ENCODE peak calls at places on chromosome 6, in seven cellular contexts. One of them, this sample, is unnamed.

GRCh38 chr6:113329942-113330897 is 526.9 kb upstream of the MARCKS start:
- DNase-seq in HepG2: no peak
- DNase-seq in stomach: no peak
- DNase-seq in sigmoid colon: no peak
- DNase-seq in Panc1: no peak
- DNase-seq in HL-60: no peak
- DNase-seq in breast epithelium: no peak
- DNase-seq in this sample: no peak

GRCh38 chr6:107409942-107410341 is 49.4 kb downstream of the PDSS2 start:
- DNase-seq in HL-60: no peak
- DNase-seq in HepG2: no peak
- DNase-seq in sigmoid colon: no peak
- DNase-seq in Panc1: no peak
- DNase-seq in stomach: no peak
- DNase-seq in breast epithelium: no peak
- DNase-seq in this sample: peak; percentile 42

GRCh38 chr6:18350728-18351127 is 36.4 kb upstream of the RNF144B start:
- DNase-seq in stomach: no peak
- DNase-seq in HL-60: peak; percentile 42
- DNase-seq in sigmoid colon: no peak
- DNase-seq in breast epithelium: no peak
- DNase-seq in HepG2: no peak
- DNase-seq in Panc1: no peak
- DNase-seq in this sample: no peak

GRCh38 chr6:9481292-9482029 is 933.4 kb downstream of the TFAP2A start:
- DNase-seq in HepG2: no peak
- DNase-seq in Panc1: peak; percentile 67
- DNase-seq in HL-60: no peak
- DNase-seq in sigmoid colon: no peak
- DNase-seq in stomach: no peak
- DNase-seq in breast epithelium: no peak
- DNase-seq in this sample: peak; percentile 32

GRCh38 chr6:50602191-50602810 is 111.0 kb upstream of the TFAP2D start:
- DNase-seq in Panc1: peak; percentile 13
- DNase-seq in sigmoid colon: no peak
- DNase-seq in HL-60: no peak
- DNase-seq in stomach: no peak
- DNase-seq in HepG2: peak; percentile 41
- DNase-seq in breast epithelium: no peak
- DNase-seq in this sample: peak; percentile 74

GRCh38 chr6:51553246-51554015 is 534.0 kb downstream of the PKHD1 start:
- DNase-seq in HepG2: no peak
- DNase-seq in sigmoid colon: no peak
- DNase-seq in HL-60: no peak
- DNase-seq in stomach: no peak
- DNase-seq in Panc1: no peak
- DNase-seq in breast epithelium: no peak
- DNase-seq in this sample: no peak

GRCh38 chr6:125273965-125274364 is 27.8 kb downstream of the HDDC2 start:
- DNase-seq in HepG2: no peak
- DNase-seq in breast epithelium: no peak
- DNase-seq in stomach: peak; percentile 40
- DNase-seq in sigmoid colon: peak; percentile 73
- DNase-seq in HL-60: no peak
- DNase-seq in Panc1: no peak
- DNase-seq in this sample: no peak

GRCh38 chr6:54204921-54205511 is 93.8 kb downstream of the MLIP start:
- DNase-seq in sigmoid colon: no peak
- DNase-seq in Panc1: no peak
- DNase-seq in HepG2: peak; percentile 79
- DNase-seq in stomach: no peak
- DNase-seq in breast epithelium: no peak
- DNase-seq in HL-60: no peak
- DNase-seq in this sample: no peak

GRCh38 chr6:7529141-7529540 is 12.3 kb upstream of the DSP start:
- DNase-seq in sigmoid colon: no peak
- DNase-seq in HL-60: no peak
- DNase-seq in breast epithelium: no peak
- DNase-seq in HepG2: no peak
- DNase-seq in Panc1: no peak
- DNase-seq in stomach: no peak
- DNase-seq in this sample: no peak

GRCh38 chr6:33453361-33454008 is 891 bp upstream of the ZBTB9 start:
- DNase-seq in HepG2: no peak
- DNase-seq in sigmoid colon: no peak
- DNase-seq in HL-60: peak; percentile 11
- DNase-seq in Panc1: no peak
- DNase-seq in stomach: no peak
- DNase-seq in breast epithelium: no peak
- DNase-seq in this sample: no peak

GRCh38 chr6:158708239-158708638 is 58.4 kb downstream of the SYTL3 start:
- DNase-seq in HepG2: no peak
- DNase-seq in Panc1: no peak
- DNase-seq in HL-60: no peak
- DNase-seq in stomach: peak; percentile 33
- DNase-seq in sigmoid colon: peak; percentile 76
- DNase-seq in breast epithelium: no peak
- DNase-seq in this sample: no peak

GRCh38 chr6:158705386-158706126 is 55.7 kb downstream of the SYTL3 start:
- DNase-seq in sigmoid colon: peak; percentile 64
- DNase-seq in stomach: no peak
- DNase-seq in HepG2: no peak
- DNase-seq in HL-60: no peak
- DNase-seq in Panc1: no peak
- DNase-seq in breast epithelium: no peak
- DNase-seq in this sample: no peak

GRCh38 chr6:158706369-158706982 is 56.6 kb downstream of the SYTL3 start:
- DNase-seq in breast epithelium: no peak
- DNase-seq in HL-60: no peak
- DNase-seq in sigmoid colon: peak; percentile 86
- DNase-seq in stomach: peak; percentile 61
- DNase-seq in Panc1: no peak
- DNase-seq in HepG2: peak; percentile 52
- DNase-seq in this sample: peak; percentile 73

GRCh38 chr6:158707826-158708225 is 58.0 kb downstream of the SYTL3 start:
- DNase-seq in sigmoid colon: peak; percentile 61
- DNase-seq in breast epithelium: no peak
- DNase-seq in Panc1: no peak
- DNase-seq in HL-60: no peak
- DNase-seq in stomach: peak; percentile 64
- DNase-seq in HepG2: no peak
- DNase-seq in this sample: no peak

GRCh38 chr6:158707120-158707519 is 57.3 kb downstream of the SYTL3 start:
- DNase-seq in sigmoid colon: peak; percentile 83
- DNase-seq in Panc1: no peak
- DNase-seq in breast epithelium: no peak
- DNase-seq in HepG2: no peak
- DNase-seq in stomach: peak; percentile 61
- DNase-seq in HL-60: no peak
- DNase-seq in this sample: no peak
- TF ChIP-seq POLR2AphosphoS5 in sigmoid colon: peak; percentile 75
- TF ChIP-seq POLR2AphosphoS5 in Panc1: no peak
- TF ChIP-seq POLR2AphosphoS5 in breast epithelium: no peak
- TF ChIP-seq POLR2AphosphoS5 in HepG2: no peak
- TF ChIP-seq POLR2AphosphoS5 in stomach: peak; percentile 68
- TF ChIP-seq POLR2AphosphoS5 in HL-60: no peak
- TF ChIP-seq POLR2AphosphoS5 in this sample: no peak

DNA sequence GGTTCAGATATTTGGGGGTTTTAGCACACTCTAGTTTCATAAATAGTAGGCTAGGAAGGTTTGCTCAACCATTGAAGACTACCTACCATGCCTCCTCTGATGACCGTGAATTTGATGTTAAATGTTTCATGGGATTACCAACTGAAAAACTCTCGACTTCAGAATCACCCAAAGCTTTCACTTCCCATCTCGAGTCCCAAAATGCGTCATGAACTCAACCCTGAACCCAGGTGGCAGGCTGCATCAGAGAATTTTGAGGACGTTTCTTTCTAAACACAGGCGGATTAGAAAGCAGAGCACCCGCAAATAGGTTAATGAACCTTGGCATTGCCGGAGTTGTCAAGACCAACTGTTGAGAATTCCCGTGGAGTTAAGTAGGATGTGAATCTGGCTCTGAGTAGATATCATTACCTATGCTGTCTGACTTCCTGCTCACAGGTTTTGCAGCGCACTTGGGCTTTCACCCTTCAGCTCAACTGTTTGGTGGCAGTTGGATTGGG is 98.4 kb upstream of the ADTRP start:
- DNase-seq in Panc1: no peak
- DNase-seq in sigmoid colon: no peak
- DNase-seq in HL-60: no peak
- DNase-seq in stomach: no peak
- DNase-seq in breast epithelium: no peak
- DNase-seq in HepG2: no peak
- DNase-seq in this sample: no peak
- TF ChIP-seq POLR2AphosphoS5 in Panc1: no peak
- TF ChIP-seq POLR2AphosphoS5 in sigmoid colon: no peak
- TF ChIP-seq POLR2AphosphoS5 in HL-60: no peak
- TF ChIP-seq POLR2AphosphoS5 in stomach: no peak
- TF ChIP-seq POLR2AphosphoS5 in breast epithelium: no peak
- TF ChIP-seq POLR2AphosphoS5 in HepG2: no peak
- TF ChIP-seq POLR2AphosphoS5 in this sample: no peak

DNA sequence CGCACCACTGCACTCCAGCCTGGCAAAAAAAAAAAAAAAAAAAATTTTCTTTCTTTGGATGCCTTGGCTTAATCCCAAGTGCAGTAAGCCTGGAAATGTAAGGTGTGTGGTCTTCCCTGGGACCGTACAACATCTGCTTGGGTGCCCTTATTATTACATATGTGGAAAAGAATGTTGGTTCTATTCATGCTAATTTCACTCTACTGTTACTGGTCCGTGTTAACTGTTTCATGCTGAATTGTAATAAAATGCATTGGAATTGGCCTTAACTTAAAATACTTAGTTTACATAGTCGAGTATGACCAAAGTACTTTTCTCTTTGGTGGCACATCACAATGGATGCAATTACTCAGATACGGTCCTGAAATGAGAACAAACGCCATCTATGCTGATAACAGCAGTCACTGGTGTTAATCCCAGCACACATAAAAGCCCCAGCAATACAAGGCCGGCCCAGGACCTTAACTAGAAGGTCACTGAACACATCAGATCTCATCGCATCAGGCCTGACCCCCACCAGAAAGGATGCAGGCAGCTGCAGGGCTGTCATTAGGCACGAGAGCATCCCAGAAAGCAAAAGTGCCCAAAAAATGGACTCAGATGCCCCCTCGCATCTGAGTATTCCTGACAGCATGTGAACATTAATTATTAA is 1.2 kb downstream of the SERPINB6 start:
- DNase-seq in HL-60: no peak
- DNase-seq in breast epithelium: no peak
- DNase-seq in sigmoid colon: no peak
- DNase-seq in stomach: no peak
- DNase-seq in HepG2: no peak
- DNase-seq in Panc1: no peak
- DNase-seq in this sample: no peak
- TF ChIP-seq POLR2AphosphoS5 in HL-60: no peak
- TF ChIP-seq POLR2AphosphoS5 in breast epithelium: no peak
- TF ChIP-seq POLR2AphosphoS5 in sigmoid colon: no peak
- TF ChIP-seq POLR2AphosphoS5 in stomach: no peak
- TF ChIP-seq POLR2AphosphoS5 in HepG2: no peak
- TF ChIP-seq POLR2AphosphoS5 in Panc1: no peak
- TF ChIP-seq POLR2AphosphoS5 in this sample: no peak

GRCh38 chr6:109373762-109374161 is 8.5 kb downstream of the CD164 start:
- DNase-seq in HL-60: peak; percentile 50
- DNase-seq in sigmoid colon: no peak
- DNase-seq in breast epithelium: no peak
- DNase-seq in HepG2: no peak
- DNase-seq in Panc1: no peak
- DNase-seq in stomach: no peak
- DNase-seq in this sample: no peak

GRCh38 chr6:109370792-109371191 is 11.5 kb downstream of the CD164 start:
- DNase-seq in breast epithelium: no peak
- DNase-seq in stomach: no peak
- DNase-seq in HL-60: no peak
- DNase-seq in sigmoid colon: no peak
- DNase-seq in HepG2: no peak
- DNase-seq in Panc1: no peak
- DNase-seq in this sample: no peak

GRCh38 chr6:109370336-109370735 is 11.9 kb downstream of the CD164 start:
- DNase-seq in Panc1: no peak
- DNase-seq in stomach: no peak
- DNase-seq in sigmoid colon: no peak
- DNase-seq in HepG2: no peak
- DNase-seq in breast epithelium: no peak
- DNase-seq in HL-60: no peak
- DNase-seq in this sample: no peak

GRCh38 chr6:109373333-109373732 is 8.9 kb downstream of the CD164 start:
- DNase-seq in stomach: no peak
- DNase-seq in Panc1: no peak
- DNase-seq in sigmoid colon: no peak
- DNase-seq in HepG2: no peak
- DNase-seq in breast epithelium: no peak
- DNase-seq in HL-60: no peak
- DNase-seq in this sample: no peak

GRCh38 chr6:109372070-109372585 is 10.1 kb downstream of the CD164 start:
- DNase-seq in breast epithelium: no peak
- DNase-seq in Panc1: no peak
- DNase-seq in stomach: no peak
- DNase-seq in sigmoid colon: no peak
- DNase-seq in HL-60: no peak
- DNase-seq in HepG2: no peak
- DNase-seq in this sample: no peak
- TF ChIP-seq POLR2AphosphoS5 in breast epithelium: no peak
- TF ChIP-seq POLR2AphosphoS5 in Panc1: no peak
- TF ChIP-seq POLR2AphosphoS5 in stomach: no peak
- TF ChIP-seq POLR2AphosphoS5 in sigmoid colon: no peak
- TF ChIP-seq POLR2AphosphoS5 in HL-60: no peak
- TF ChIP-seq POLR2AphosphoS5 in HepG2: no peak
- TF ChIP-seq POLR2AphosphoS5 in this sample: no peak

GRCh38 chr6:131844243-131844841 is 36.5 kb downstream of the ENPP1 start:
- DNase-seq in breast epithelium: no peak
- DNase-seq in HL-60: no peak
- DNase-seq in stomach: no peak
- DNase-seq in HepG2: peak; percentile 98
- DNase-seq in sigmoid colon: no peak
- DNase-seq in Panc1: peak; percentile 39
- DNase-seq in this sample: no peak
- TF ChIP-seq POLR2AphosphoS5 in breast epithelium: no peak
- TF ChIP-seq POLR2AphosphoS5 in HL-60: no peak
- TF ChIP-seq POLR2AphosphoS5 in stomach: no peak
- TF ChIP-seq POLR2AphosphoS5 in HepG2: peak; percentile 92
- TF ChIP-seq POLR2AphosphoS5 in sigmoid colon: no peak
- TF ChIP-seq POLR2AphosphoS5 in Panc1: no peak
- TF ChIP-seq POLR2AphosphoS5 in this sample: no peak